ENCODE peak calls at places on chromosomes 12 and 14, in six cellular contexts. One of them, this sample, is unnamed.

GRCh38 chr12:91331371-91331770 is 148.8 kb upstream of the DCN start:
- DNase-seq in GM23338: no peak
- DNase-seq in GM12878: no peak
- DNase-seq in transverse colon: no peak
- DNase-seq in HCT116: no peak
- DNase-seq in prostate gland: no peak
- DNase-seq in this sample: no peak

GRCh38 chr14:36663404-36664321 is 2.0 kb downstream of the PAX9 start:
- DNase-seq in GM23338: peak
- DNase-seq in GM12878: no peak
- DNase-seq in transverse colon: no peak
- DNase-seq in HCT116: no peak
- DNase-seq in prostate gland: no peak
- DNase-seq in this sample: no peak

GRCh38 chr12:24993756-24994155 is 44.9 kb upstream of the BCAT1 start:
- DNase-seq in GM23338: peak
- DNase-seq in GM12878: no peak
- DNase-seq in transverse colon: no peak
- DNase-seq in HCT116: no peak
- DNase-seq in prostate gland: no peak
- DNase-seq in this sample: no peak

GRCh38 chr14:64806202-64806861 is 73.4 kb downstream of the SPTB start:
- DNase-seq in GM23338: no peak
- DNase-seq in GM12878: no peak
- DNase-seq in transverse colon: no peak
- DNase-seq in HCT116: no peak
- DNase-seq in prostate gland: peak
- DNase-seq in this sample: no peak

GRCh38 chr14:87108726-87109125 is 884.3 kb downstream of the GALC start:
- DNase-seq in GM23338: no peak
- DNase-seq in GM12878: no peak
- DNase-seq in transverse colon: no peak
- DNase-seq in HCT116: no peak
- DNase-seq in prostate gland: no peak
- DNase-seq in this sample: no peak

GRCh38 chr12:56631790-56632700 is 1.9 kb upstream of the BAZ2A start:
- DNase-seq in GM23338: peak
- DNase-seq in GM12878: no peak
- DNase-seq in transverse colon: peak
- DNase-seq in HCT116: no peak
- DNase-seq in prostate gland: peak
- DNase-seq in this sample: no peak

GRCh38 chr12:91040356-91040755 is 17.5 kb downstream of the KERA start:
- DNase-seq in GM23338: no peak
- DNase-seq in GM12878: no peak
- DNase-seq in transverse colon: no peak
- DNase-seq in HCT116: no peak
- DNase-seq in prostate gland: no peak
- DNase-seq in this sample: peak

GRCh38 chr12:52197371-52198231 is 5.8 kb upstream of the KRT80 start:
- DNase-seq in GM23338: no peak
- DNase-seq in GM12878: no peak
- DNase-seq in transverse colon: no peak
- DNase-seq in HCT116: no peak
- DNase-seq in prostate gland: no peak
- DNase-seq in this sample: no peak

GRCh38 chr12:22474970-22475720 is 69.2 kb downstream of the C2CD5 start:
- DNase-seq in GM23338: no peak
- DNase-seq in GM12878: no peak
- DNase-seq in transverse colon: no peak
- DNase-seq in HCT116: no peak
- DNase-seq in prostate gland: no peak
- DNase-seq in this sample: no peak

GRCh38 chr12:108311605-108312004 is 27.5 kb downstream of the CMKLR1 start:
- DNase-seq in GM23338: no peak
- DNase-seq in GM12878: no peak
- DNase-seq in transverse colon: no peak
- DNase-seq in HCT116: no peak
- DNase-seq in prostate gland: no peak
- DNase-seq in this sample: no peak

GRCh38 chr14:68984686-68985085 is 5.6 kb upstream of the ACTN1 start:
- DNase-seq in GM23338: no peak
- DNase-seq in GM12878: no peak
- DNase-seq in transverse colon: no peak
- DNase-seq in HCT116: no peak
- DNase-seq in prostate gland: no peak
- DNase-seq in this sample: no peak

GRCh38 chr12:124230789-124231188 is 64.1 kb upstream of the RFLNA start:
- DNase-seq in GM23338: no peak
- DNase-seq in GM12878: no peak
- DNase-seq in transverse colon: no peak
- DNase-seq in HCT116: no peak
- DNase-seq in prostate gland: no peak
- DNase-seq in this sample: no peak

DNA sequence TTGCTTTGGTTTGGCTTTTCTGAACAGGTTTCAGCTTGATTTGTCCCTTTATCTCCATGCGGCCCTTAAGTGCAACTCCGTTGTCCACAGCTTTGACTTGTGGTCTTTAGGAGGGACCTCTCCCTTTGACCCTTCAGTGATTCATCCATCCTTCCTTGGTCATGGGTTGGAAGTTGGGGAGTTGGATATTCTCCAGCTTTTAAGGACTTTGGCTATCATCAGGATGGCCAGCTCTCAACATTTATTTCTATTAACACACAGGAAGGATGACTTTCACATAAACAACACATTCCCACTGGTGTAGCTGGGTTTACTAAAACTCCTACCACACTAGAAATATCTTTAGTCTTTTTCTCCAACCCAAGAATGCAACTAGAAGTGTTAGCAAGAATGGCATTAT is 50.9 kb upstream of the E2F7 start:
- DNase-seq in GM23338: no peak
- DNase-seq in GM12878: no peak
- DNase-seq in transverse colon: no peak
- DNase-seq in HCT116: no peak
- DNase-seq in prostate gland: no peak
- DNase-seq in this sample: no peak
- TF ChIP-seq POLR2AphosphoS5 in GM23338: no peak
- TF ChIP-seq POLR2AphosphoS5 in GM12878: no peak
- TF ChIP-seq POLR2AphosphoS5 in transverse colon: no peak
- TF ChIP-seq POLR2AphosphoS5 in HCT116: no peak
- TF ChIP-seq POLR2AphosphoS5 in prostate gland: no peak
- TF ChIP-seq POLR2AphosphoS5 in this sample: no peak

DNA sequence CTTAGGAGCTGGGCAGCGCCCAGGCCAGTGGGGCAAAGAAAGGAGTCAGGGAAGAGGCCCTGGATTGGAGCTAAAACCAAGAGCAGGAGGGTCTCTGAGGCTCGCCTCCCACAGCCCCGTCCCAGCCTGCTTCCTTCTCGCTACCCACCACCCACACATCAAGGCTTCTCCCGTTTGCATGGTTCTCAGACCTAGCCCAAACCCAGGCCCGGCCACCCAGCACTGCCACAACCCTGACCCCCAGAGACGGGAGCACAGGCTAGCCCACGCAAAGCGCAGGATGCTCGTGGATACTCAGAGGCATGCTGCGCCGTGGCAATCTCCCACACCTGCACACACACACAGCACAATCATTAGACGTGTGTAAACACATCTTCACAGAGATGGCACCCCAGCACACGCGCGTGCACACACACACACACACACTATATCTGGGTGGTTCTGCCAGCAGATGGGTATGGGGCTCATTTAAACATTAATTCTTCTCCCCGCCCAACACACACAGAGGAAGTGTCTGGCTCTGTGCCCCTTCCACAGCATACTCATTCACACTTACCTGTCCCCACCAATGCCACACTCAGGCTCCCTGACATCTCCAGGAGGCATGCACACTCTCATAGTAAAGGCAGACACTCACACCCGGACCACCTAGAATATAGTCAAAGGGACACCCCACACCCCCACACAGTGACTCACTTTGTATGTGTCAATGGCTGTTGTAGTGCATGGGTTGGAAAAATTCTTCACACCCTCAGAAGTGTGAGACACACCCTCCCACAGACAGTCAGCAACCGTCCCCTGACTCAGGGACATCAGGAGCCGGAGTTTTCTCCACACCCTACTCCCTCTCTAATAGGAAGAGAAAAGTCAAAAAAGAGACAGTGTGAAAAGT is 1.1 kb downstream of the CARMIL3 start:
- DNase-seq in GM23338: no peak
- DNase-seq in GM12878: no peak
- DNase-seq in transverse colon: no peak
- DNase-seq in HCT116: no peak
- DNase-seq in prostate gland: no peak
- DNase-seq in this sample: no peak
- H3K4me3 ChIP-seq in GM23338: peak
- H3K4me3 ChIP-seq in GM12878: peak
- H3K4me3 ChIP-seq in transverse colon: peak
- H3K4me3 ChIP-seq in HCT116: peak
- H3K4me3 ChIP-seq in prostate gland: peak
- H3K4me3 ChIP-seq in this sample: peak

DNA sequence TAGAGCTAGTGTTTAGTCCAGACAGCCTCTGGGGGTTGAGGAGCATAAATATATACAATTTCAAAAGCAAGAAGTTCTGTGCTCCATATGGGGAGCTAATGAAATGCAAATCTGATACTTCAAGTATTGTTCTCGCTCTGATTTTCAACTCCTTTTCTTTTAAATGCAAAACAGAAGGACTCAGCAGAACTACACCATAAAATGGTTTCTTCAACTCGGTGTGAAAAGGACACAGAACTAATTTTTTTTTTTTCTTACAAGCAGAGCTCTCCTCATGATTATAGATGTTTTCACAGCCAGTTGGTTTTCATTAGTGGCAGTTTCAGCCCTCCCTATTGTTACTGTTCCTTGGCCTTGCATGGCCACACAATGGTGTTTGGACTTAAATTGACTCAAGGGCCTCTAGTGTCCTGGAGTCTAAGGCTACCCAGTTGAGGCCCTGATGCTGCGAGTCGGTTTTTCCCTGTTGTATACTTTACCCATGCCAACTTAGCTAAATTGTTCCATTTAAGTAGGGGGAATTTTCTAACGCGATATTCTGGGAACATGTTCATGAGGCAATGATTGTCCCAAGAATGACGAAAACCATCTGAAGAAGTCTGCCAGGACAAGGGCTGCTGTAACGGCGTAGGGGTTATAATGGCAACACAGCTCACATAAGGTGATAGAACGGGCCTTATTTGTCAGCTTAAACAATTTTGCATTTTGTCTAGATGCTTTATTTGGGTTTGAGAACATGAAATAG is 120.3 kb downstream of the GPR135 start:
- DNase-seq in GM23338: no peak
- DNase-seq in GM12878: no peak
- DNase-seq in transverse colon: no peak
- DNase-seq in HCT116: no peak
- DNase-seq in prostate gland: no peak
- DNase-seq in this sample: peak
- TF ChIP-seq POLR2AphosphoS5 in GM23338: no peak
- TF ChIP-seq POLR2AphosphoS5 in GM12878: no peak
- TF ChIP-seq POLR2AphosphoS5 in transverse colon: peak
- TF ChIP-seq POLR2AphosphoS5 in HCT116: no peak
- TF ChIP-seq POLR2AphosphoS5 in prostate gland: no peak
- TF ChIP-seq POLR2AphosphoS5 in this sample: no peak

DNA sequence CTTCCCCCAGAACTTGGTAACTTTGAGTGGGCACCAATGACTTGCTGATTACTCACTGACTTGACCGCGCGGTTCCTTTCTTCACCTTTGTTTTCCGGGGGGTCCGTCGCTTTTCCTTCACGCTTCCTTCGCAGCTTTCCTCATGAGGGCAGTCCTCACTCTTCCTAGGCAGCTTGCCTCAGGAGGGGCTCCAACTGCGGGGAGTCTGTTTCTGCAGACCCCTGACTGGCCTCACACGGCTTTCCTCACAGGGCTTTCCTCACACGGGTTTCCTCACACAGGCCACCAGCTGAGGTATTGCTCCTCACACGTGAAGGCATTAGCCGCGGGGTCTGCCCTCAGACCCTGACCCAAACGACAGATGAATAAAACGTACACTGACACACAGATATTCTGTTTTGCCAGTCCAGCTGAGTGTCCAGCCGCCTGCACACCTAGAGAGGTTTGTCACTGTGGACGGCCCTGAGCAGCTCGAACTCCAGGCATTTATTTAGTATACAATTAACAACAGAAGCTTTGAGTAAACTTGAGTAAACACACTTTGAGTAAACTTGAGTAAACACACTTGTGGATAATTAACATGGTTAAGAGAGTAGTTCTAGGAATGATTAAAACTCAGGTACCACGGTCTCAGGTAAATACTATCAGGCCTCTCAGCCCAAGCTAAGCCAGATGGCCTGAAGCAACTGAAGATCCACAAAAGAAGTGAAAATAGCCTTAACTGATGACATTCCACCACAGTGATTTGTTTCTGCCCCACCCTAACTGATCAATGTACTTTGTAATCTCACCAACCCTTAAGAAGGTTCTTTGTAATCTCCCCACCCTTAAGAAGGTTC is 16.1 kb upstream of the LYZ start:
- DNase-seq in GM23338: no peak
- DNase-seq in GM12878: no peak
- DNase-seq in transverse colon: no peak
- DNase-seq in HCT116: no peak
- DNase-seq in prostate gland: no peak
- DNase-seq in this sample: no peak
- H3K4me3 ChIP-seq in GM23338: peak
- H3K4me3 ChIP-seq in GM12878: no peak
- H3K4me3 ChIP-seq in transverse colon: peak
- H3K4me3 ChIP-seq in HCT116: no peak
- H3K4me3 ChIP-seq in prostate gland: no peak
- H3K4me3 ChIP-seq in this sample: no peak

DNA sequence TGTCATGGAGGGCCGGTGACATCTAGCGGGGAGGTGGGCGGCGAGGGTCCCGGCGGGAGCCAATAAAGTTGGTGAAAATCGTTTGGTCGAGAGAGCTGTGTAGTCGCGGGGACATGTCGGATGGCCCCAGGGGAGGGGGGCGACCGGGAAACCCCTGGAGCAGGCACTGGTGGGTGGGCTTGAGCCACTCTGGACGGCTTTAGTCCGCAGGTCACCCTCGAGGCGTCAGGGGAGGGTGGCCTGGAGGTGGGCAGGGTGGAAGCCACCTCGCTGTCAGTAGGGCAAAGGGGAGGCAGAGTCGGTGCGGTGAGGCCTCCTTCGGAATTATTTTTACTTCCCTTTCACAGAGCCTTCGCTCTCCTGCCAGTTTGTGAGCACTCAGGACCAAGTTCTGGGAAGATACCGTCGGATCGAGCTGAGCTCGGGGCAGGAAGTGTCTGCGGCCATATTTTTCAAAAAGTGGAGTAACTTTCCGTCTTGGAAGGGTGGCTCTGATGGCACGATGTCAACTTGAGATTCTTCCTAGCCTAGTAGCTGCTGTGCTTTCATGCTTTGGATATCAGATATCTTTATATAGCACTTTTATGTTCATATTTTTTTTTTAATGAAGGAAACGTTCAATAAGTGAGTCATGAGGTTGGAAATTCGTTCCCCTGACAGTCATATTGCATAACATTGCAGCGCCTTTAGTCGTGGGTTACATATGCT is 28.2 kb downstream of the WBP11 start:
- DNase-seq in GM23338: peak
- DNase-seq in GM12878: no peak
- DNase-seq in transverse colon: peak
- DNase-seq in HCT116: no peak
- DNase-seq in prostate gland: peak
- DNase-seq in this sample: no peak
- TF ChIP-seq POLR2AphosphoS5 in GM23338: no peak
- TF ChIP-seq POLR2AphosphoS5 in GM12878: no peak
- TF ChIP-seq POLR2AphosphoS5 in transverse colon: peak
- TF ChIP-seq POLR2AphosphoS5 in HCT116: no peak
- TF ChIP-seq POLR2AphosphoS5 in prostate gland: peak
- TF ChIP-seq POLR2AphosphoS5 in this sample: no peak

GRCh38 chr12:128973883-128974681 is 120.8 kb downstream of the GLT1D1 start:
- DNase-seq in GM23338: no peak
- DNase-seq in GM12878: no peak
- DNase-seq in transverse colon: no peak
- DNase-seq in HCT116: no peak
- DNase-seq in prostate gland: no peak
- DNase-seq in this sample: no peak
- H3K4me3 ChIP-seq in GM23338: no peak
- H3K4me3 ChIP-seq in GM12878: no peak
- H3K4me3 ChIP-seq in transverse colon: no peak
- H3K4me3 ChIP-seq in HCT116: no peak
- H3K4me3 ChIP-seq in prostate gland: no peak
- H3K4me3 ChIP-seq in this sample: no peak

This sample was measured in SK-N-MC.